ENCODE peak calls at places on chromosome 21, in five cellular contexts. One of them, this sample, is unnamed.

GRCh38 chr21:34835526-34835925 is 166.7 kb downstream of the CLIC6 start:
- DNase-seq in lower leg skin: peak
- DNase-seq in heart right ventricle: no peak
- DNase-seq in right atrium auricular region: peak
- DNase-seq in vagina: no peak
- DNase-seq in this sample: peak

GRCh38 chr21:44896561-44897286 is 23.2 kb upstream of the PTTG1IP start:
- DNase-seq in lower leg skin: no peak
- DNase-seq in heart right ventricle: peak
- DNase-seq in right atrium auricular region: no peak
- DNase-seq in vagina: no peak
- DNase-seq in this sample: no peak

GRCh38 chr21:26572026-26572425 is 1.1 kb downstream of the CYYR1 start:
- DNase-seq in lower leg skin: no peak
- DNase-seq in heart right ventricle: no peak
- DNase-seq in right atrium auricular region: no peak
- DNase-seq in vagina: no peak
- DNase-seq in this sample: no peak

GRCh38 chr21:27129215-27129614 is 162.3 kb upstream of the ADAMTS5 start:
- DNase-seq in lower leg skin: no peak
- DNase-seq in heart right ventricle: no peak
- DNase-seq in right atrium auricular region: no peak
- DNase-seq in vagina: no peak
- DNase-seq in this sample: no peak

GRCh38 chr21:36701912-36702621 is 3.2 kb downstream of the SIM2 start:
- DNase-seq in lower leg skin: no peak
- DNase-seq in heart right ventricle: no peak
- DNase-seq in right atrium auricular region: no peak
- DNase-seq in vagina: no peak
- DNase-seq in this sample: no peak

GRCh38 chr21:22657786-22658185 is 1659.6 kb downstream of the NCAM2 start:
- DNase-seq in lower leg skin: no peak
- DNase-seq in heart right ventricle: no peak
- DNase-seq in right atrium auricular region: no peak
- DNase-seq in vagina: no peak
- DNase-seq in this sample: no peak

GRCh38 chr21:35275776-35276175 is 226.7 kb upstream of the RUNX1 start:
- DNase-seq in lower leg skin: no peak
- DNase-seq in heart right ventricle: no peak
- DNase-seq in right atrium auricular region: no peak
- DNase-seq in vagina: no peak
- DNase-seq in this sample: no peak

GRCh38 chr21:39564200-39564599 is 48.5 kb upstream of the B3GALT5 start:
- DNase-seq in lower leg skin: no peak
- DNase-seq in heart right ventricle: peak
- DNase-seq in right atrium auricular region: no peak
- DNase-seq in vagina: no peak
- DNase-seq in this sample: no peak

GRCh38 chr21:34812510-34813265 is 143.9 kb downstream of the CLIC6 start:
- DNase-seq in lower leg skin: no peak
- DNase-seq in heart right ventricle: no peak
- DNase-seq in right atrium auricular region: no peak
- DNase-seq in vagina: peak
- DNase-seq in this sample: no peak

GRCh38 chr21:35023396-35024070 is 25.6 kb downstream of the RUNX1 start:
- DNase-seq in lower leg skin: no peak
- DNase-seq in heart right ventricle: no peak
- DNase-seq in right atrium auricular region: no peak
- DNase-seq in vagina: no peak
- DNase-seq in this sample: no peak

GRCh38 chr21:17903929-17904639 is 84.9 kb upstream of the C21orf91 start:
- DNase-seq in lower leg skin: no peak
- DNase-seq in heart right ventricle: no peak
- DNase-seq in right atrium auricular region: no peak
- DNase-seq in vagina: no peak
- DNase-seq in this sample: peak

GRCh38 chr21:43282358-43283120 is 113.7 kb downstream of the CRYAA start:
- DNase-seq in lower leg skin: no peak
- DNase-seq in heart right ventricle: no peak
- DNase-seq in right atrium auricular region: no peak
- DNase-seq in vagina: no peak
- DNase-seq in this sample: no peak

GRCh38 chr21:18298228-18298627 is 53.6 kb downstream of the CHODL start:
- DNase-seq in lower leg skin: no peak
- DNase-seq in heart right ventricle: no peak
- DNase-seq in right atrium auricular region: no peak
- DNase-seq in vagina: no peak
- DNase-seq in this sample: peak

GRCh38 chr21:14523234-14523633 is 22.9 kb downstream of the SAMSN1 start:
- DNase-seq in lower leg skin: no peak
- DNase-seq in heart right ventricle: no peak
- DNase-seq in right atrium auricular region: no peak
- DNase-seq in vagina: no peak
- DNase-seq in this sample: no peak

GRCh38 chr21:37006243-37006520 is 320 bp upstream of the RIPPLY3 start:
- DNase-seq in lower leg skin: no peak
- DNase-seq in heart right ventricle: no peak
- DNase-seq in right atrium auricular region: no peak
- DNase-seq in vagina: no peak
- DNase-seq in this sample: no peak

GRCh38 chr21:39518845-39519205 is 67.1 kb downstream of the SH3BGR start:
- DNase-seq in lower leg skin: no peak
- DNase-seq in heart right ventricle: no peak
- DNase-seq in right atrium auricular region: no peak
- DNase-seq in vagina: no peak
- DNase-seq in this sample: no peak

GRCh38 chr21:44714905-44715304 is 3.5 kb upstream of the TSPEAR start:
- DNase-seq in lower leg skin: no peak
- DNase-seq in heart right ventricle: no peak
- DNase-seq in right atrium auricular region: no peak
- DNase-seq in vagina: no peak
- DNase-seq in this sample: no peak

GRCh38 chr21:43306911-43307676 is 119.8 kb downstream of the SIK1 start:
- DNase-seq in lower leg skin: peak
- DNase-seq in heart right ventricle: no peak
- DNase-seq in right atrium auricular region: no peak
- DNase-seq in vagina: no peak
- DNase-seq in this sample: no peak

GRCh38 chr21:38223893-38224540 is 32.8 kb upstream of the KCNJ15 start:
- DNase-seq in lower leg skin: no peak
- DNase-seq in heart right ventricle: no peak
- DNase-seq in right atrium auricular region: no peak
- DNase-seq in vagina: no peak
- DNase-seq in this sample: no peak

GRCh38 chr21:45155910-45156309 is 81.5 kb downstream of the ADARB1 start:
- DNase-seq in lower leg skin: peak
- DNase-seq in heart right ventricle: no peak
- DNase-seq in right atrium auricular region: peak
- DNase-seq in vagina: peak
- DNase-seq in this sample: peak

GRCh38 chr21:37593015-37593414 is 226.4 kb downstream of the DYRK1A start:
- DNase-seq in lower leg skin: no peak
- DNase-seq in heart right ventricle: no peak
- DNase-seq in right atrium auricular region: no peak
- DNase-seq in vagina: no peak
- DNase-seq in this sample: no peak

GRCh38 chr21:14520535-14520934 is 25.6 kb downstream of the SAMSN1 start:
- DNase-seq in lower leg skin: no peak
- DNase-seq in heart right ventricle: no peak
- DNase-seq in right atrium auricular region: no peak
- DNase-seq in vagina: no peak
- DNase-seq in this sample: no peak

GRCh38 chr21:38229260-38229877 is 27.4 kb upstream of the KCNJ15 start:
- DNase-seq in lower leg skin: no peak
- DNase-seq in heart right ventricle: no peak
- DNase-seq in right atrium auricular region: no peak
- DNase-seq in vagina: no peak
- DNase-seq in this sample: no peak

GRCh38 chr21:22062472-22063139 is 1064.4 kb downstream of the NCAM2 start:
- DNase-seq in lower leg skin: no peak
- DNase-seq in heart right ventricle: no peak
- DNase-seq in right atrium auricular region: no peak
- DNase-seq in vagina: no peak
- DNase-seq in this sample: no peak

GRCh38 chr21:39676054-39676771 is 63.5 kb downstream of the B3GALT5 start:
- DNase-seq in lower leg skin: no peak
- DNase-seq in heart right ventricle: no peak
- DNase-seq in right atrium auricular region: no peak
- DNase-seq in vagina: no peak
- DNase-seq in this sample: no peak

GRCh38 chr21:36260030-36260787 is 59.8 kb upstream of the MORC3 start:
- DNase-seq in lower leg skin: peak
- DNase-seq in heart right ventricle: no peak
- DNase-seq in right atrium auricular region: no peak
- DNase-seq in vagina: no peak
- DNase-seq in this sample: peak

GRCh38 chr21:45042664-45043161 is 31.7 kb upstream of the ADARB1 start:
- DNase-seq in lower leg skin: no peak
- DNase-seq in heart right ventricle: no peak
- DNase-seq in right atrium auricular region: no peak
- DNase-seq in vagina: no peak
- DNase-seq in this sample: no peak

GRCh38 chr21:44454747-44455523 is at the start of gene LRRC3:
- DNase-seq in lower leg skin: peak
- DNase-seq in heart right ventricle: peak
- DNase-seq in right atrium auricular region: peak
- DNase-seq in vagina: no peak
- DNase-seq in this sample: peak

GRCh38 chr21:38156200-38156599 is 100.6 kb upstream of the KCNJ15 start:
- DNase-seq in lower leg skin: no peak
- DNase-seq in heart right ventricle: no peak
- DNase-seq in right atrium auricular region: no peak
- DNase-seq in vagina: no peak
- DNase-seq in this sample: no peak

GRCh38 chr21:35491114-35491513 is 442.0 kb upstream of the RUNX1 start:
- DNase-seq in lower leg skin: no peak
- DNase-seq in heart right ventricle: no peak
- DNase-seq in right atrium auricular region: no peak
- DNase-seq in vagina: no peak
- DNase-seq in this sample: no peak

GRCh38 chr21:26115899-26116298 is 54.7 kb downstream of the APP start:
- DNase-seq in lower leg skin: no peak
- DNase-seq in heart right ventricle: no peak
- DNase-seq in right atrium auricular region: no peak
- DNase-seq in vagina: no peak
- DNase-seq in this sample: no peak

GRCh38 chr21:26982767-26983166 is 15.9 kb upstream of the ADAMTS5 start:
- DNase-seq in lower leg skin: no peak
- DNase-seq in heart right ventricle: no peak
- DNase-seq in right atrium auricular region: no peak
- DNase-seq in vagina: no peak
- DNase-seq in this sample: no peak

GRCh38 chr21:44765231-44766013 is 36.2 kb downstream of the UBE2G2 start:
- DNase-seq in lower leg skin: no peak
- DNase-seq in heart right ventricle: no peak
- DNase-seq in right atrium auricular region: no peak
- DNase-seq in vagina: no peak
- DNase-seq in this sample: no peak

DNA sequence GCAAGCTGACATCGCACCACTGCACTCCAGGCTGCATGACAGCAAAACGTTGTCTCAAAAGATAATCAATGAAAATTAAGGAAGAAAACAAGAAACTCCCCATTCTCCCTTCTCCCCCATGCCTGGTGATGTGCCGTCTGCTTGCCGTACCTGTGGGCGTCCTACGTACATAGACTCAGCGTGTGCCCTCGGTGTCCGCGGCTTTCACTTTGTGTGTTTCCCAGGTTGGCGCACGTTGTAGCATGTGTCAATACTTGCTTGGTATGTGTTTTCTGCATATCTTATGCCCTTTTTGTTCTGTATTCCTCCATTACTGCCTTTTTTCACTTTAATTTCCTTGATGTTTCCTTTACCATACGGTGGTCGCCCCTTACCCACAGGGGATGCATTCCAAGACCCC is 53.8 kb downstream of the PCNT start:
- DNase-seq in lower leg skin: no peak
- DNase-seq in heart right ventricle: no peak
- DNase-seq in right atrium auricular region: no peak
- DNase-seq in vagina: no peak
- DNase-seq in this sample: no peak
- H3K4me3 ChIP-seq in lower leg skin: no peak
- H3K4me3 ChIP-seq in heart right ventricle: no peak
- H3K4me3 ChIP-seq in right atrium auricular region: no peak
- H3K4me3 ChIP-seq in vagina: no peak
- H3K4me3 ChIP-seq in this sample: no peak

DNA sequence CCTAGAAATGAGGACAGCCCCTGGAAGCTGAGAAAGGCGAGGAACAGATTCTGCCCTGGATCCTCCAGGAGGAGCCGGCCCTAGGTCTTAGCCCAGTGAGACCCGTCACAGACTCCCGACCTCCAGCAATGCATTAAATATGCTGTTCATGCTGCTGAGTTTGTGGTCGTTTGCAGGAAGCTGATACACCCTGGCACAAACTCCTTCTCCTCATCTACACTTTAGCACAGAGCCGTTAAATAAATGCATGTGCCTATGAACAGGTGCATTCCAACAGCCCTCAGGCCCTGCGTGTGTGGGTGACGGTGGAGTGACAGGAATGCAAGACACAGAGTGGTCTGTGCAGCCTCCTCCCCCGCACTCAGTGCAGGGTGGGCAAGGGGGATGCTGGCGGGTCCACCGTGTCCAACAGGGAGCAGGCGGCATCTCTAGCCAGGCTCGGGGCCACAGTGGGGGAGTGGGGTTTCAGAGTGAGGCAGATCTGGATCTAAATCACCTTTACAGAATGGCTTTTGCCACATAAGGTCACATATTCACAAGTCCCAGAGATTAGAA is 106.6 kb upstream of the TMPRSS2 start:
- DNase-seq in lower leg skin: no peak
- DNase-seq in heart right ventricle: no peak
- DNase-seq in right atrium auricular region: no peak
- DNase-seq in vagina: no peak
- DNase-seq in this sample: no peak
- H3K4me3 ChIP-seq in lower leg skin: no peak
- H3K4me3 ChIP-seq in heart right ventricle: no peak
- H3K4me3 ChIP-seq in right atrium auricular region: no peak
- H3K4me3 ChIP-seq in vagina: no peak
- H3K4me3 ChIP-seq in this sample: no peak

GRCh38 chr21:30227128-30227527 is 11.2 kb upstream of the CLDN8 start:
- DNase-seq in lower leg skin: no peak
- DNase-seq in heart right ventricle: no peak
- DNase-seq in right atrium auricular region: no peak
- DNase-seq in vagina: no peak
- DNase-seq in this sample: no peak
- H3K4me3 ChIP-seq in lower leg skin: no peak
- H3K4me3 ChIP-seq in heart right ventricle: no peak
- H3K4me3 ChIP-seq in right atrium auricular region: no peak
- H3K4me3 ChIP-seq in vagina: no peak
- H3K4me3 ChIP-seq in this sample: no peak

GRCh38 chr21:33071878-33072306 is 2.0 kb downstream of the OLIG1 start:
- DNase-seq in lower leg skin: no peak
- DNase-seq in heart right ventricle: no peak
- DNase-seq in right atrium auricular region: no peak
- DNase-seq in vagina: no peak
- DNase-seq in this sample: no peak
- H3K4me3 ChIP-seq in lower leg skin: no peak
- H3K4me3 ChIP-seq in heart right ventricle: peak
- H3K4me3 ChIP-seq in right atrium auricular region: peak
- H3K4me3 ChIP-seq in vagina: peak
- H3K4me3 ChIP-seq in this sample: peak